ENCODE peak calls at places on chromosomes 2 and 18, in five cellular contexts. One of them, this sample, is unnamed.
A peak's percentile ranks its signal among the peaks of the same experiment; 100 is the strongest.

GRCh38 chr18:31596081-31596872 is 4.6 kb downstream of the TTR start:
- DNase-seq in stimulated activated CD8-positive, alpha-beta memory T cell treated with anti-CD3 and anti-CD28 coated beads, Interleukin-15, amount 100 ng/mL, for 24 hours: no peak
- DNase-seq in Peyer's patch: no peak
- DNase-seq in activated T-cell treated with anti-CD3 and anti-CD28 coated beads, Interleukin-2, amount 50 U/mL, for 24 hours: no peak
- DNase-seq in mucosa of gallbladder: no peak
- DNase-seq in this sample: no peak

GRCh38 chr2:241029599-241030332 is 31.3 kb downstream of the SNED1 start:
- DNase-seq in Peyer's patch: no peak
- DNase-seq in mucosa of gallbladder: no peak
- DNase-seq in stimulated activated CD8-positive, alpha-beta memory T cell treated with anti-CD3 and anti-CD28 coated beads, Interleukin-15, amount 100 ng/mL, for 24 hours: no peak
- DNase-seq in activated T-cell treated with anti-CD3 and anti-CD28 coated beads, Interleukin-2, amount 50 U/mL, for 24 hours: no peak
- DNase-seq in this sample: no peak

GRCh38 chr2:4020153-4020552 is 316.8 kb downstream of the DCDC2C start:
- DNase-seq in stimulated activated CD8-positive, alpha-beta memory T cell treated with anti-CD3 and anti-CD28 coated beads, Interleukin-15, amount 100 ng/mL, for 24 hours: no peak
- DNase-seq in mucosa of gallbladder: no peak
- DNase-seq in activated T-cell treated with anti-CD3 and anti-CD28 coated beads, Interleukin-2, amount 50 U/mL, for 24 hours: no peak
- DNase-seq in Peyer's patch: no peak
- DNase-seq in this sample: peak; percentile 71

GRCh38 chr18:68454511-68455228 is 260.2 kb downstream of the TMX3 start:
- DNase-seq in Peyer's patch: no peak
- DNase-seq in activated T-cell treated with anti-CD3 and anti-CD28 coated beads, Interleukin-2, amount 50 U/mL, for 24 hours: no peak
- DNase-seq in stimulated activated CD8-positive, alpha-beta memory T cell treated with anti-CD3 and anti-CD28 coated beads, Interleukin-15, amount 100 ng/mL, for 24 hours: no peak
- DNase-seq in mucosa of gallbladder: no peak
- DNase-seq in this sample: no peak

GRCh38 chr18:49016648-49017539 is 66.1 kb upstream of the SMAD7 start:
- DNase-seq in mucosa of gallbladder: peak; percentile 33
- DNase-seq in activated T-cell treated with anti-CD3 and anti-CD28 coated beads, Interleukin-2, amount 50 U/mL, for 24 hours: peak; percentile 14
- DNase-seq in Peyer's patch: peak; percentile 42
- DNase-seq in stimulated activated CD8-positive, alpha-beta memory T cell treated with anti-CD3 and anti-CD28 coated beads, Interleukin-15, amount 100 ng/mL, for 24 hours: no peak
- DNase-seq in this sample: no peak

GRCh38 chr18:80251700-80252099 is 4.4 kb upstream of the PARD6G start:
- DNase-seq in activated T-cell treated with anti-CD3 and anti-CD28 coated beads, Interleukin-2, amount 50 U/mL, for 24 hours: no peak
- DNase-seq in Peyer's patch: no peak
- DNase-seq in stimulated activated CD8-positive, alpha-beta memory T cell treated with anti-CD3 and anti-CD28 coated beads, Interleukin-15, amount 100 ng/mL, for 24 hours: no peak
- DNase-seq in mucosa of gallbladder: no peak
- DNase-seq in this sample: no peak

GRCh38 chr18:12278765-12279682 is 24.9 kb downstream of the CIDEA start:
- DNase-seq in mucosa of gallbladder: peak; percentile 76
- DNase-seq in Peyer's patch: no peak
- DNase-seq in stimulated activated CD8-positive, alpha-beta memory T cell treated with anti-CD3 and anti-CD28 coated beads, Interleukin-15, amount 100 ng/mL, for 24 hours: no peak
- DNase-seq in activated T-cell treated with anti-CD3 and anti-CD28 coated beads, Interleukin-2, amount 50 U/mL, for 24 hours: no peak
- DNase-seq in this sample: no peak

GRCh38 chr2:118250463-118250862 is 162.2 kb downstream of the INSIG2 start:
- DNase-seq in stimulated activated CD8-positive, alpha-beta memory T cell treated with anti-CD3 and anti-CD28 coated beads, Interleukin-15, amount 100 ng/mL, for 24 hours: no peak
- DNase-seq in Peyer's patch: no peak
- DNase-seq in mucosa of gallbladder: no peak
- DNase-seq in activated T-cell treated with anti-CD3 and anti-CD28 coated beads, Interleukin-2, amount 50 U/mL, for 24 hours: no peak
- DNase-seq in this sample: no peak

GRCh38 chr2:45577426-45577825 is 33.6 kb downstream of the SRBD1 start:
- DNase-seq in stimulated activated CD8-positive, alpha-beta memory T cell treated with anti-CD3 and anti-CD28 coated beads, Interleukin-15, amount 100 ng/mL, for 24 hours: no peak
- DNase-seq in mucosa of gallbladder: no peak
- DNase-seq in activated T-cell treated with anti-CD3 and anti-CD28 coated beads, Interleukin-2, amount 50 U/mL, for 24 hours: no peak
- DNase-seq in Peyer's patch: no peak
- DNase-seq in this sample: no peak

GRCh38 chr18:36808681-36809080 is 20.1 kb downstream of the TPGS2 start:
- DNase-seq in stimulated activated CD8-positive, alpha-beta memory T cell treated with anti-CD3 and anti-CD28 coated beads, Interleukin-15, amount 100 ng/mL, for 24 hours: no peak
- DNase-seq in activated T-cell treated with anti-CD3 and anti-CD28 coated beads, Interleukin-2, amount 50 U/mL, for 24 hours: no peak
- DNase-seq in mucosa of gallbladder: no peak
- DNase-seq in Peyer's patch: no peak
- DNase-seq in this sample: no peak

GRCh38 chr2:81767173-81767720 is 1462.7 kb upstream of the LRRTM1 start:
- DNase-seq in Peyer's patch: no peak
- DNase-seq in stimulated activated CD8-positive, alpha-beta memory T cell treated with anti-CD3 and anti-CD28 coated beads, Interleukin-15, amount 100 ng/mL, for 24 hours: no peak
- DNase-seq in activated T-cell treated with anti-CD3 and anti-CD28 coated beads, Interleukin-2, amount 50 U/mL, for 24 hours: no peak
- DNase-seq in mucosa of gallbladder: no peak
- DNase-seq in this sample: no peak

GRCh38 chr2:69253033-69253535 is 133.9 kb downstream of the GFPT1 start:
- DNase-seq in Peyer's patch: no peak
- DNase-seq in stimulated activated CD8-positive, alpha-beta memory T cell treated with anti-CD3 and anti-CD28 coated beads, Interleukin-15, amount 100 ng/mL, for 24 hours: no peak
- DNase-seq in activated T-cell treated with anti-CD3 and anti-CD28 coated beads, Interleukin-2, amount 50 U/mL, for 24 hours: no peak
- DNase-seq in mucosa of gallbladder: no peak
- DNase-seq in this sample: no peak

GRCh38 chr2:67631474-67631873 is 234.3 kb downstream of the ETAA1 start:
- DNase-seq in activated T-cell treated with anti-CD3 and anti-CD28 coated beads, Interleukin-2, amount 50 U/mL, for 24 hours: no peak
- DNase-seq in stimulated activated CD8-positive, alpha-beta memory T cell treated with anti-CD3 and anti-CD28 coated beads, Interleukin-15, amount 100 ng/mL, for 24 hours: no peak
- DNase-seq in mucosa of gallbladder: no peak
- DNase-seq in Peyer's patch: no peak
- DNase-seq in this sample: no peak

GRCh38 chr2:43070676-43071491 is 155.5 kb downstream of the ZFP36L2 start:
- DNase-seq in Peyer's patch: no peak
- DNase-seq in stimulated activated CD8-positive, alpha-beta memory T cell treated with anti-CD3 and anti-CD28 coated beads, Interleukin-15, amount 100 ng/mL, for 24 hours: no peak
- DNase-seq in mucosa of gallbladder: no peak
- DNase-seq in activated T-cell treated with anti-CD3 and anti-CD28 coated beads, Interleukin-2, amount 50 U/mL, for 24 hours: no peak
- DNase-seq in this sample: no peak

GRCh38 chr2:79824086-79824786 is 311.4 kb downstream of the CTNNA2 start:
- DNase-seq in stimulated activated CD8-positive, alpha-beta memory T cell treated with anti-CD3 and anti-CD28 coated beads, Interleukin-15, amount 100 ng/mL, for 24 hours: no peak
- DNase-seq in activated T-cell treated with anti-CD3 and anti-CD28 coated beads, Interleukin-2, amount 50 U/mL, for 24 hours: no peak
- DNase-seq in mucosa of gallbladder: no peak
- DNase-seq in Peyer's patch: no peak
- DNase-seq in this sample: no peak

GRCh38 chr2:182634386-182634785 is 81.7 kb upstream of the DNAJC10 start:
- DNase-seq in mucosa of gallbladder: no peak
- DNase-seq in Peyer's patch: no peak
- DNase-seq in stimulated activated CD8-positive, alpha-beta memory T cell treated with anti-CD3 and anti-CD28 coated beads, Interleukin-15, amount 100 ng/mL, for 24 hours: no peak
- DNase-seq in activated T-cell treated with anti-CD3 and anti-CD28 coated beads, Interleukin-2, amount 50 U/mL, for 24 hours: no peak
- DNase-seq in this sample: no peak

GRCh38 chr2:69985684-69986083 is 24.3 kb upstream of the ASPRV1 start:
- DNase-seq in activated T-cell treated with anti-CD3 and anti-CD28 coated beads, Interleukin-2, amount 50 U/mL, for 24 hours: no peak
- DNase-seq in Peyer's patch: no peak
- DNase-seq in mucosa of gallbladder: peak; percentile 45
- DNase-seq in stimulated activated CD8-positive, alpha-beta memory T cell treated with anti-CD3 and anti-CD28 coated beads, Interleukin-15, amount 100 ng/mL, for 24 hours: no peak
- DNase-seq in this sample: no peak

GRCh38 chr2:231642631-231643493 is 50.2 kb downstream of the TEX44 start:
- DNase-seq in stimulated activated CD8-positive, alpha-beta memory T cell treated with anti-CD3 and anti-CD28 coated beads, Interleukin-15, amount 100 ng/mL, for 24 hours: no peak
- DNase-seq in mucosa of gallbladder: peak; percentile 69
- DNase-seq in Peyer's patch: peak; percentile 87
- DNase-seq in activated T-cell treated with anti-CD3 and anti-CD28 coated beads, Interleukin-2, amount 50 U/mL, for 24 hours: peak; percentile 70
- DNase-seq in this sample: no peak

GRCh38 chr18:52869942-52870907 is 530.2 kb downstream of the DCC start:
- DNase-seq in stimulated activated CD8-positive, alpha-beta memory T cell treated with anti-CD3 and anti-CD28 coated beads, Interleukin-15, amount 100 ng/mL, for 24 hours: no peak
- DNase-seq in Peyer's patch: no peak
- DNase-seq in mucosa of gallbladder: no peak
- DNase-seq in activated T-cell treated with anti-CD3 and anti-CD28 coated beads, Interleukin-2, amount 50 U/mL, for 24 hours: no peak
- DNase-seq in this sample: no peak

GRCh38 chr18:3211236-3211992 is 8.4 kb downstream of the MYOM1 start:
- DNase-seq in activated T-cell treated with anti-CD3 and anti-CD28 coated beads, Interleukin-2, amount 50 U/mL, for 24 hours: no peak
- DNase-seq in mucosa of gallbladder: peak; percentile 57
- DNase-seq in stimulated activated CD8-positive, alpha-beta memory T cell treated with anti-CD3 and anti-CD28 coated beads, Interleukin-15, amount 100 ng/mL, for 24 hours: no peak
- DNase-seq in Peyer's patch: no peak
- DNase-seq in this sample: no peak

GRCh38 chr2:152627010-152627957 is 90.0 kb downstream of the PRPF40A start:
- DNase-seq in stimulated activated CD8-positive, alpha-beta memory T cell treated with anti-CD3 and anti-CD28 coated beads, Interleukin-15, amount 100 ng/mL, for 24 hours: no peak
- DNase-seq in activated T-cell treated with anti-CD3 and anti-CD28 coated beads, Interleukin-2, amount 50 U/mL, for 24 hours: no peak
- DNase-seq in mucosa of gallbladder: no peak
- DNase-seq in Peyer's patch: no peak
- DNase-seq in this sample: no peak

GRCh38 chr2:134549104-134549503 is 169.7 kb downstream of the TMEM163 start:
- DNase-seq in Peyer's patch: no peak
- DNase-seq in activated T-cell treated with anti-CD3 and anti-CD28 coated beads, Interleukin-2, amount 50 U/mL, for 24 hours: no peak
- DNase-seq in stimulated activated CD8-positive, alpha-beta memory T cell treated with anti-CD3 and anti-CD28 coated beads, Interleukin-15, amount 100 ng/mL, for 24 hours: no peak
- DNase-seq in mucosa of gallbladder: no peak
- DNase-seq in this sample: no peak

GRCh38 chr18:42338683-42339082 is 383.6 kb downstream of the PIK3C3 start:
- DNase-seq in activated T-cell treated with anti-CD3 and anti-CD28 coated beads, Interleukin-2, amount 50 U/mL, for 24 hours: no peak
- DNase-seq in Peyer's patch: no peak
- DNase-seq in mucosa of gallbladder: no peak
- DNase-seq in stimulated activated CD8-positive, alpha-beta memory T cell treated with anti-CD3 and anti-CD28 coated beads, Interleukin-15, amount 100 ng/mL, for 24 hours: no peak
- DNase-seq in this sample: no peak

GRCh38 chr2:220987839-220988238 is 584.3 kb downstream of the EPHA4 start:
- DNase-seq in activated T-cell treated with anti-CD3 and anti-CD28 coated beads, Interleukin-2, amount 50 U/mL, for 24 hours: no peak
- DNase-seq in mucosa of gallbladder: no peak
- DNase-seq in Peyer's patch: no peak
- DNase-seq in stimulated activated CD8-positive, alpha-beta memory T cell treated with anti-CD3 and anti-CD28 coated beads, Interleukin-15, amount 100 ng/mL, for 24 hours: no peak
- DNase-seq in this sample: no peak

GRCh38 chr2:8819194-8819593 is 18.2 kb downstream of the KIDINS220 start:
- DNase-seq in stimulated activated CD8-positive, alpha-beta memory T cell treated with anti-CD3 and anti-CD28 coated beads, Interleukin-15, amount 100 ng/mL, for 24 hours: no peak
- DNase-seq in activated T-cell treated with anti-CD3 and anti-CD28 coated beads, Interleukin-2, amount 50 U/mL, for 24 hours: no peak
- DNase-seq in mucosa of gallbladder: no peak
- DNase-seq in Peyer's patch: no peak
- DNase-seq in this sample: no peak

GRCh38 chr2:164717000-164717597 is 95.8 kb upstream of the GRB14 start:
- DNase-seq in mucosa of gallbladder: no peak
- DNase-seq in Peyer's patch: no peak
- DNase-seq in activated T-cell treated with anti-CD3 and anti-CD28 coated beads, Interleukin-2, amount 50 U/mL, for 24 hours: no peak
- DNase-seq in stimulated activated CD8-positive, alpha-beta memory T cell treated with anti-CD3 and anti-CD28 coated beads, Interleukin-15, amount 100 ng/mL, for 24 hours: no peak
- DNase-seq in this sample: no peak

GRCh38 chr2:84487298-84487996 is 28.4 kb upstream of the SUCLG1 start:
- DNase-seq in activated T-cell treated with anti-CD3 and anti-CD28 coated beads, Interleukin-2, amount 50 U/mL, for 24 hours: no peak
- DNase-seq in stimulated activated CD8-positive, alpha-beta memory T cell treated with anti-CD3 and anti-CD28 coated beads, Interleukin-15, amount 100 ng/mL, for 24 hours: no peak
- DNase-seq in mucosa of gallbladder: no peak
- DNase-seq in Peyer's patch: no peak
- DNase-seq in this sample: no peak

GRCh38 chr2:207772081-207772843 is 2.6 kb upstream of the FZD5 start:
- DNase-seq in mucosa of gallbladder: no peak
- DNase-seq in activated T-cell treated with anti-CD3 and anti-CD28 coated beads, Interleukin-2, amount 50 U/mL, for 24 hours: peak; percentile 40
- DNase-seq in stimulated activated CD8-positive, alpha-beta memory T cell treated with anti-CD3 and anti-CD28 coated beads, Interleukin-15, amount 100 ng/mL, for 24 hours: no peak
- DNase-seq in Peyer's patch: no peak
- DNase-seq in this sample: no peak

GRCh38 chr18:49098386-49098785 is 147.6 kb upstream of the SMAD7 start:
- DNase-seq in activated T-cell treated with anti-CD3 and anti-CD28 coated beads, Interleukin-2, amount 50 U/mL, for 24 hours: no peak
- DNase-seq in mucosa of gallbladder: no peak
- DNase-seq in Peyer's patch: no peak
- DNase-seq in stimulated activated CD8-positive, alpha-beta memory T cell treated with anti-CD3 and anti-CD28 coated beads, Interleukin-15, amount 100 ng/mL, for 24 hours: no peak
- DNase-seq in this sample: no peak

GRCh38 chr2:151789055-151789834 is 39.0 kb downstream of the ARL5A start:
- DNase-seq in mucosa of gallbladder: no peak
- DNase-seq in activated T-cell treated with anti-CD3 and anti-CD28 coated beads, Interleukin-2, amount 50 U/mL, for 24 hours: no peak
- DNase-seq in Peyer's patch: no peak
- DNase-seq in stimulated activated CD8-positive, alpha-beta memory T cell treated with anti-CD3 and anti-CD28 coated beads, Interleukin-15, amount 100 ng/mL, for 24 hours: no peak
- DNase-seq in this sample: no peak

GRCh38 chr2:53768233-53768542 is 584 bp downstream of the CHAC2 start:
- DNase-seq in Peyer's patch: no peak
- DNase-seq in mucosa of gallbladder: no peak
- DNase-seq in activated T-cell treated with anti-CD3 and anti-CD28 coated beads, Interleukin-2, amount 50 U/mL, for 24 hours: no peak
- DNase-seq in stimulated activated CD8-positive, alpha-beta memory T cell treated with anti-CD3 and anti-CD28 coated beads, Interleukin-15, amount 100 ng/mL, for 24 hours: no peak
- DNase-seq in this sample: peak; percentile 4

GRCh38 chr2:187302146-187302545 is 145.9 kb downstream of the CALCRL start:
- DNase-seq in Peyer's patch: no peak
- DNase-seq in activated T-cell treated with anti-CD3 and anti-CD28 coated beads, Interleukin-2, amount 50 U/mL, for 24 hours: no peak
- DNase-seq in mucosa of gallbladder: no peak
- DNase-seq in stimulated activated CD8-positive, alpha-beta memory T cell treated with anti-CD3 and anti-CD28 coated beads, Interleukin-15, amount 100 ng/mL, for 24 hours: no peak
- DNase-seq in this sample: no peak

GRCh38 chr2:187842978-187843847 is 289.0 kb upstream of the TFPI start:
- DNase-seq in activated T-cell treated with anti-CD3 and anti-CD28 coated beads, Interleukin-2, amount 50 U/mL, for 24 hours: no peak
- DNase-seq in mucosa of gallbladder: no peak
- DNase-seq in stimulated activated CD8-positive, alpha-beta memory T cell treated with anti-CD3 and anti-CD28 coated beads, Interleukin-15, amount 100 ng/mL, for 24 hours: no peak
- DNase-seq in Peyer's patch: no peak
- DNase-seq in this sample: peak; percentile 20

GRCh38 chr2:9565436-9566153 is 10.0 kb upstream of the ADAM17 start:
- DNase-seq in Peyer's patch: peak; percentile 54
- DNase-seq in stimulated activated CD8-positive, alpha-beta memory T cell treated with anti-CD3 and anti-CD28 coated beads, Interleukin-15, amount 100 ng/mL, for 24 hours: no peak
- DNase-seq in activated T-cell treated with anti-CD3 and anti-CD28 coated beads, Interleukin-2, amount 50 U/mL, for 24 hours: no peak
- DNase-seq in mucosa of gallbladder: peak; percentile 86
- DNase-seq in this sample: no peak

GRCh38 chr2:102057502-102058292 is 65.9 kb downstream of the IL1R2 start:
- DNase-seq in stimulated activated CD8-positive, alpha-beta memory T cell treated with anti-CD3 and anti-CD28 coated beads, Interleukin-15, amount 100 ng/mL, for 24 hours: no peak
- DNase-seq in activated T-cell treated with anti-CD3 and anti-CD28 coated beads, Interleukin-2, amount 50 U/mL, for 24 hours: no peak
- DNase-seq in mucosa of gallbladder: no peak
- DNase-seq in Peyer's patch: no peak
- DNase-seq in this sample: no peak